ENCODE peak calls at places on chromosomes 5 and 9, in eight cellular contexts. B is stimulated activated CD4-positive, alpha-beta T cell treated with anti-CD3 and anti-CD28 coated beads, Interleukin-2, amount 100 ng/mL, for 4 hours; U is effector memory CD8-positive, alpha-beta T cell; G is HTR-8/SVneo; R is GM12865; E is HEK293T; Z is AG04449; N is dermis blood vessel endothelial cell. D is an unnamed sample.
A peak's percentile ranks its signal among the peaks of the same experiment; 100 is the strongest.

GRCh38 chr5:52864376-52864775 is 76.7 kb downstream of the ITGA1 start:
- DNase-seq in U (no peak), Z (peak; percentile 84), B (no peak), G (no peak), N (peak; percentile 26), E (no peak), R (no peak), D (no peak)

GRCh38 chr5:126777974-126778674 is 1.2 kb downstream of the LMNB1 start:
- DNase-seq in U (peak; percentile 87), E (peak; percentile 77), R (peak; percentile 99), Z (peak; percentile 58), N (peak; percentile 97), B (peak; percentile 90), G (peak; percentile 79), D (peak; percentile 98)

GRCh38 chr5:157523976-157524375 is 51.6 kb downstream of the ADAM19 start:
- DNase-seq in U (no peak), G (no peak), R (no peak), Z (no peak), B (no peak), E (no peak), N (no peak), D (no peak)

GRCh38 chr5:96963267-96963666 is 27.4 kb downstream of the LNPEP start:
- DNase-seq in N (peak; percentile 92), G (no peak), E (peak; percentile 43), R (peak; percentile 56), Z (no peak), B (no peak), U (no peak), D (no peak)

GRCh38 chr9:89471390-89471789 is 26.5 kb downstream of the SEMA4D start:
- DNase-seq in B (no peak), E (no peak), G (no peak), N (no peak), Z (no peak), U (no peak), R (no peak), D (no peak)

GRCh38 chr5:97009212-97009898 is 73.5 kb downstream of the LNPEP start:
- DNase-seq in E (no peak), G (no peak), B (no peak), Z (no peak), R (peak; percentile 42), N (peak; percentile 63), U (peak; percentile 2), D (peak; percentile 41)

GRCh38 chr9:129507805-129508204 is 113.1 kb downstream of the C9orf50 start:
- DNase-seq in B (no peak), U (no peak), E (no peak), G (no peak), Z (no peak), R (no peak), N (no peak), D (no peak)

GRCh38 chr5:3103241-3103855 is 351.9 kb upstream of the IRX2 start:
- DNase-seq in E (no peak), U (no peak), B (no peak), G (no peak), R (no peak), Z (no peak), N (no peak), D (no peak)

GRCh38 chr5:122478741-122479459 is 166.9 kb downstream of the SNCAIP start:
- DNase-seq in N (no peak), U (no peak), Z (no peak), E (peak; percentile 26), G (no peak), B (no peak), R (no peak), D (no peak)

GRCh38 chr9:17735859-17736258 is 157.0 kb downstream of the SH3GL2 start:
- DNase-seq in E (no peak), Z (no peak), N (no peak), U (no peak), G (no peak), B (no peak), R (no peak), D (no peak)

GRCh38 chr5:95384485-95385213 is 6.5 kb upstream of the FAM81B start:
- DNase-seq in G (no peak), U (no peak), R (no peak), Z (no peak), N (no peak), E (no peak), B (no peak), D (no peak)

GRCh38 chr9:97559111-97559514 is 57.6 kb downstream of the TMOD1 start:
- DNase-seq in B (no peak), N (no peak), Z (no peak), G (no peak), E (no peak), R (peak; percentile 88), U (no peak), D (peak; percentile 97)

GRCh38 chr9:129408535-129409215 is 212.2 kb downstream of the C9orf50 start:
- DNase-seq in B (no peak), E (no peak), U (no peak), Z (no peak), N (no peak), R (no peak), G (no peak), D (peak; percentile 63)

GRCh38 chr5:55407984-55408383 is 100.2 kb downstream of the MTREX start:
- DNase-seq in B (no peak), U (no peak), G (no peak), R (no peak), E (no peak), Z (no peak), N (no peak), D (no peak)

GRCh38 chr5:155024015-155024414 is 10.5 kb downstream of the KIF4B start:
- DNase-seq in N (no peak), E (no peak), R (peak; percentile 68), U (no peak), G (no peak), B (no peak), Z (no peak), D (no peak)

GRCh38 chr9:83688921-83689320 is 18.8 kb downstream of the UBQLN1 start:
- DNase-seq in G (no peak), U (no peak), R (no peak), B (no peak), E (no peak), Z (no peak), N (no peak), D (no peak)

GRCh38 chr5:112390327-112390726 is 28.8 kb downstream of the EPB41L4A start:
- DNase-seq in U (no peak), R (no peak), Z (no peak), N (no peak), B (no peak), E (no peak), G (no peak), D (no peak)

GRCh38 chr5:60343102-60343501 is 356.9 kb downstream of the DEPDC1B start:
- DNase-seq in N (no peak), E (no peak), G (no peak), R (no peak), Z (no peak), U (no peak), B (no peak), D (no peak)

GRCh38 chr5:23012842-23013241 is 159.7 kb upstream of the CDH12 start:
- DNase-seq in Z (no peak), E (no peak), N (no peak), U (no peak), R (no peak), B (no peak), G (no peak), D (peak; percentile 72)

GRCh38 chr5:6704361-6704851 is 8.8 kb upstream of the TENT4A start:
- DNase-seq in U (no peak), Z (peak; percentile 77), E (no peak), N (peak; percentile 73), R (no peak), G (no peak), B (no peak), D (no peak)

GRCh38 chr5:50301756-50302155 is 139.3 kb downstream of the EMB start:
- DNase-seq in E (no peak), Z (no peak), R (no peak), G (no peak), N (no peak), B (no peak), U (no peak), D (no peak)

GRCh38 chr9:7665874-7666273 is 133.7 kb downstream of the DMAC1 start:
- DNase-seq in U (no peak), E (no peak), R (no peak), N (no peak), G (no peak), Z (no peak), B (no peak), D (no peak)

GRCh38 chr5:6003040-6003825 is 375.1 kb downstream of the MED10 start:
- DNase-seq in G (no peak), E (no peak), R (no peak), B (no peak), U (no peak), N (no peak), Z (no peak), D (no peak)

GRCh38 chr5:33115467-33115866 is 325.3 kb upstream of the TARS1 start:
- DNase-seq in B (no peak), R (no peak), E (no peak), Z (no peak), N (no peak), U (no peak), G (no peak), D (no peak)

GRCh38 chr9:134751630-134752029 is 110.0 kb downstream of the COL5A1 start:
- DNase-seq in E (no peak), N (no peak), Z (no peak), R (no peak), B (no peak), G (no peak), U (no peak), D (no peak)

GRCh38 chr5:89556215-89557009 is 673.4 kb upstream of the MEF2C start:
- DNase-seq in N (peak; percentile 1), E (no peak), R (no peak), G (peak; percentile 25), Z (peak; percentile 55), U (no peak), B (no peak), D (no peak)

GRCh38 chr9:97366889-97367288 is 45.0 kb upstream of the TDRD7 start:
- DNase-seq in E (no peak), G (no peak), R (peak; percentile 59), U (no peak), N (no peak), B (no peak), Z (no peak), D (no peak)

GRCh38 chr5:77168187-77168883 is 42.1 kb upstream of the PDE8B start:
- DNase-seq in B (no peak), G (peak; percentile 46), N (peak; percentile 34), R (no peak), E (no peak), U (no peak), Z (peak; percentile 7), D (no peak)

GRCh38 chr5:169416583-169417196 is 115.8 kb upstream of the SLIT3 start:
- DNase-seq in B (no peak), U (no peak), R (peak; percentile 85), Z (peak; percentile 83), G (peak; percentile 21), N (no peak), E (peak; percentile 58), D (peak; percentile 57)

GRCh38 chr5:87184544-87184943 is 83.1 kb upstream of the RASA1 start:
- DNase-seq in N (no peak), G (no peak), B (no peak), R (no peak), U (no peak), E (no peak), Z (no peak), D (no peak)

GRCh38 chr9:112558476-112558875 is 71.8 kb downstream of the KIAA1958 start:
- DNase-seq in N (no peak), B (no peak), Z (peak; percentile 16), G (peak; percentile 31), E (no peak), R (no peak), U (no peak), D (no peak)

GRCh38 chr9:136545065-136545965 is 533 bp downstream of the NOTCH1 start:
- DNase-seq in U (peak; percentile 46), E (no peak), R (peak; percentile 72), Z (no peak), G (no peak), N (peak; percentile 30), B (peak; percentile 46), D (peak; percentile 48)

GRCh38 chr5:69444127-69444754 is 29.3 kb downstream of the MARVELD2 start:
- DNase-seq in R (no peak), Z (no peak), B (no peak), G (no peak), N (no peak), E (no peak), U (no peak), D (no peak)

GRCh38 chr5:134489227-134489944 is 36.1 kb upstream of the JADE2 start:
- DNase-seq in G (no peak), E (no peak), B (no peak), R (no peak), N (no peak), U (no peak), Z (no peak), D (no peak)